ENCODE peak calls at places on chromosomes 2 and 18, in four cellular contexts. Q is tibial artery, P is neural progenitor cell, V is heart left ventricle. G is an unnamed sample.

GRCh38 chr18:39380186-39380714 is 1814.7 kb upstream of the CELF4 start:
- DNase-seq in V (no peak), P (peak), Q (no peak), G (no peak)

GRCh38 chr2:187580462-187581124 is 26.4 kb upstream of the TFPI start:
- DNase-seq in P (peak), Q (no peak), V (no peak), G (no peak)

GRCh38 chr2:156593011-156593921 is 157.1 kb downstream of the GPD2 start:
- DNase-seq in Q (no peak), P (peak), V (no peak), G (no peak)

GRCh38 chr2:102144128-102144527 is 1.6 kb downstream of the IL1R1 start:
- DNase-seq in V (no peak), P (no peak), Q (no peak), G (peak)

GRCh38 chr2:231611273-231612198 is 18.9 kb downstream of the TEX44 start:
- DNase-seq in V (no peak), Q (peak), P (peak), G (peak)

GRCh38 chr2:42906557-42907380 is 114.4 kb upstream of the HAAO start:
- DNase-seq in V (peak), P (peak), Q (peak), G (peak)

GRCh38 chr2:68912732-68913131 is 40.0 kb downstream of the GKN2 start:
- DNase-seq in Q (no peak), P (no peak), V (no peak), G (no peak)

GRCh38 chr2:43196773-43197567 is 29.4 kb downstream of the ZFP36L2 start:
- DNase-seq in P (no peak), Q (no peak), V (no peak), G (no peak)

GRCh38 chr2:207970138-207970824 is 55.0 kb downstream of the PLEKHM3 start:
- DNase-seq in Q (no peak), P (peak), V (no peak), G (no peak)

GRCh38 chr2:204152616-204153015 is 216.1 kb downstream of the ICOS start:
- DNase-seq in Q (no peak), V (no peak), P (peak), G (no peak)

GRCh38 chr2:10413488-10413887 is 34.6 kb downstream of the ODC1 start:
- DNase-seq in P (no peak), Q (no peak), V (no peak), G (no peak)

GRCh38 chr18:79615091-79615490 is 64.5 kb upstream of the CTDP1 start:
- DNase-seq in V (no peak), Q (no peak), P (no peak), G (no peak)

GRCh38 chr2:204203704-204204103 is 267.1 kb downstream of the ICOS start:
- DNase-seq in Q (no peak), V (no peak), P (no peak), G (no peak)

GRCh38 chr2:233320470-233320869 is 12.9 kb downstream of the SAG start:
- DNase-seq in Q (no peak), P (no peak), V (no peak), G (no peak)

GRCh38 chr2:108988076-108988795 is 784 bp downstream of the EDAR start:
- DNase-seq in P (no peak), Q (no peak), V (no peak), G (no peak)

GRCh38 chr2:8602809-8603208 is 79.0 kb upstream of the ID2 start:
- DNase-seq in Q (no peak), V (no peak), P (no peak), G (no peak)

GRCh38 chr2:178233428-178233827 is 39.1 kb downstream of the OSBPL6 start:
- DNase-seq in V (no peak), Q (no peak), P (no peak), G (no peak)

GRCh38 chr2:233372855-233373254 is 18.6 kb downstream of the DGKD start:
- DNase-seq in V (no peak), P (no peak), Q (no peak), G (no peak)

GRCh38 chr2:127398239-127398590 is 10.4 kb upstream of the MAP3K2 start:
- DNase-seq in V (peak), Q (peak), P (no peak), G (peak)

GRCh38 chr18:36734589-36734988 is 94.2 kb downstream of the TPGS2 start:
- DNase-seq in P (no peak), V (no peak), Q (no peak), G (no peak)

GRCh38 chr2:241692448-241692847 is 5.8 kb upstream of the DTYMK start:
- DNase-seq in Q (no peak), P (no peak), V (no peak), G (no peak)

GRCh38 chr2:44772670-44773378 is 168.7 kb upstream of the SIX3 start:
- DNase-seq in Q (no peak), P (peak), V (no peak), G (no peak)

GRCh38 chr2:94994063-94994913 is 31.2 kb upstream of the MAL start:
- DNase-seq in P (no peak), V (no peak), Q (no peak), G (no peak)

GRCh38 chr2:29275186-29275585 is 160.0 kb downstream of the CLIP4 start:
- DNase-seq in V (no peak), Q (no peak), P (no peak), G (no peak)

GRCh38 chr2:233350708-233351107 is 3.6 kb upstream of the DGKD start:
- DNase-seq in V (no peak), Q (no peak), P (no peak), G (no peak)

GRCh38 chr2:127125821-127126220 is 18.9 kb upstream of the BIN1 start:
- DNase-seq in Q (no peak), V (no peak), P (no peak), G (no peak)

GRCh38 chr2:23541453-23542334 is 156.7 kb downstream of the KLHL29 start:
- DNase-seq in P (no peak), Q (no peak), V (no peak), G (peak)

GRCh38 chr2:29119211-29119610 is 4.0 kb downstream of the CLIP4 start:
- DNase-seq in V (no peak), P (no peak), Q (no peak), G (no peak)

GRCh38 chr2:103166406-103167324 is 404.8 kb downstream of the TMEM182 start:
- DNase-seq in Q (no peak), P (no peak), V (no peak), G (no peak)

GRCh38 chr2:219230201-219230540 is 565 bp downstream of the ANKZF1 start:
- DNase-seq in V (peak), Q (no peak), P (peak), G (peak)

GRCh38 chr18:23131693-23132319 is 3.5 kb upstream of the CABLES1 start:
- DNase-seq in Q (peak), P (peak), V (no peak), G (peak)

GRCh38 chr2:128395640-128396499 is 77.2 kb upstream of the HS6ST1 start:
- DNase-seq in P (no peak), V (peak), Q (peak), G (no peak)

GRCh38 chr18:76005632-76006031 is 489.4 kb downstream of the ZNF516 start:
- DNase-seq in Q (no peak), P (no peak), V (no peak), G (no peak)

GRCh38 chr2:3033315-3033714 is 344.3 kb downstream of the EIPR1 start:
- DNase-seq in P (no peak), V (no peak), Q (no peak), G (no peak)

GRCh38 chr2:162025121-162025911 is 48.7 kb downstream of the DPP4 start:
- DNase-seq in P (no peak), Q (no peak), V (no peak), G (no peak)

GRCh38 chr2:224142397-224143312 is 103.6 kb upstream of the SERPINE2 start:
- DNase-seq in V (no peak), P (no peak), Q (no peak), G (no peak)

DNA sequence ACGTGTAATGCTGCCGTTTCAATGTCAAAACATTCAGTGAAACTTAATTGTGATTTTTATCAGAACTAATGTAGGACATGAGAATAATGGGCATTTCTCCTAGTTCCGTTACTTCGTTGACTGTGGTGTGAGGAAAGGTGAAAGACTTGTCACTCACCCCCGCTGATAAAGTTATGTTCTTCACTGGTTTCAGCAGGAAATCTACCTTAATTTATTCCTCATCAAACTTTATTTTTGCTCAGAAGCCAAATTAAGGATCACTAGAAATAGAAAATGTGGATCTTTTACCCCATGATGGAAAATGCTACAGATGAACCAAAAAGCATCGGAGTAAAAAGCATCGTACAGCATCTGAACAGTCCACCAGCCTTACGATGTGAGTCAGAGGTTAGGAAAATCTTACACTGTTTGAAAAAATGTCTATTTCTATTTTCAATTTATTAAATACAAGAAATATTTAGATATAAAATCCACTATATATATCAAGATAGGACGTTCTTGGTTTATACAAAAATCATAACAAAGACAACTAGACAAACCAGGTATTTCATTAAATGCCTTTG is 1.0 kb upstream of the ROCK1 start:
- DNase-seq in V (no peak), Q (no peak), P (no peak), G (no peak)
- H3K4me3 ChIP-seq in V (peak), Q (peak), P (peak), G (peak)

GRCh38 chr2:238203104-238203972 is at the start of gene ILKAP:
- DNase-seq in V (peak), Q (peak), P (peak), G (peak)

GRCh38 chr2:238203973-238204683 is 633 bp upstream of the ILKAP start:
- DNase-seq in Q (no peak), P (no peak), V (no peak), G (no peak)

GRCh38 chr2:238207006-238207405 is 3.5 kb upstream of the ILKAP start:
- DNase-seq in V (no peak), P (no peak), Q (no peak), G (no peak)

GRCh38 chr2:238202326-238203103 is 980 bp downstream of the ILKAP start:
- DNase-seq in V (no peak), P (peak), Q (no peak), G (no peak)
- H3K27ac ChIP-seq in V (peak), P (no peak), Q (peak), G (peak)

DNA sequence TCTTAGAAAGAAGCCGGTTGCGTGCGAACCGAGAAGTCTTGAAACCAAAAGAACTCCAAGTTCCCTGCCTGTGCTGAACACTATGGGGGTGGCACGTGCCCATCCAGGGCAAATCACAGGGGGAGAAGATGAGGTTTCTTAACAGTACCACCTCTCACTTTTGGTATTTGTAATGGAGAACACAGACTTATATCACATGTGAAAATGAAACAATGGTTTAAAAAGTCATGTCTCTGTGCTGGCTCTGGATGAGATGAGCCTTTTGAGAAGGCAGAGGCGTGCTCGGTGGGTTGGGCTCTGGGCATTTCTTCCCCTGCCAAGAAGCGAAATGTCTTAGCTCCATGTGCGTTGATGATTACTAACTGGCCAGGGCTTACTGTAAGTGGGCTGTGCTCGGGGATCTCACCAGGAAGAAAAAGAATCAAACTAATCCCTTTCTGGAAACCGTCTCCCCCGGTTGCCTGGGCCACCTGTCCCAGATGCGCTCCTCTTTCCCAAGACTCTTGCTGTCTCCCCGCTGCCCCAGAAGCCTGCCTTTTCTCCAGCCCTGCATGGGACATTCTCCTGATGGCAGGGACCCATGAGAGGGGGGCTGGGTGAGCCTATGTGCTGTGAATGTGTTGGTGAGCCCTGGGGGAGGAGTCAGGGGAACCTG is 252.9 kb downstream of the PRKCE start:
- DNase-seq in P (no peak), Q (no peak), V (no peak), G (no peak)
- H3K4me3 ChIP-seq in P (no peak), Q (no peak), V (no peak), G (no peak)

GRCh38 chr2:240567872-240568677 is at the start of gene RNPEPL1:
- DNase-seq in P (peak), Q (peak), V (peak), G (peak)

GRCh38 chr2:240569998-240570530 is 1.8 kb downstream of the RNPEPL1 start:
- DNase-seq in P (no peak), Q (peak), V (peak), G (no peak)

GRCh38 chr2:240568678-240569522 is 616 bp downstream of the RNPEPL1 start:
- DNase-seq in Q (peak), P (peak), V (peak), G (peak)

GRCh38 chr2:240570531-240571313 is 2.4 kb downstream of the RNPEPL1 start:
- DNase-seq in V (peak), P (no peak), Q (peak), G (no peak)

GRCh38 chr2:240569523-240569997 is 1.3 kb downstream of the RNPEPL1 start:
- DNase-seq in V (no peak), Q (peak), P (no peak), G (no peak)
- H3K27ac ChIP-seq in V (peak), Q (peak), P (no peak), G (no peak)

DNA sequence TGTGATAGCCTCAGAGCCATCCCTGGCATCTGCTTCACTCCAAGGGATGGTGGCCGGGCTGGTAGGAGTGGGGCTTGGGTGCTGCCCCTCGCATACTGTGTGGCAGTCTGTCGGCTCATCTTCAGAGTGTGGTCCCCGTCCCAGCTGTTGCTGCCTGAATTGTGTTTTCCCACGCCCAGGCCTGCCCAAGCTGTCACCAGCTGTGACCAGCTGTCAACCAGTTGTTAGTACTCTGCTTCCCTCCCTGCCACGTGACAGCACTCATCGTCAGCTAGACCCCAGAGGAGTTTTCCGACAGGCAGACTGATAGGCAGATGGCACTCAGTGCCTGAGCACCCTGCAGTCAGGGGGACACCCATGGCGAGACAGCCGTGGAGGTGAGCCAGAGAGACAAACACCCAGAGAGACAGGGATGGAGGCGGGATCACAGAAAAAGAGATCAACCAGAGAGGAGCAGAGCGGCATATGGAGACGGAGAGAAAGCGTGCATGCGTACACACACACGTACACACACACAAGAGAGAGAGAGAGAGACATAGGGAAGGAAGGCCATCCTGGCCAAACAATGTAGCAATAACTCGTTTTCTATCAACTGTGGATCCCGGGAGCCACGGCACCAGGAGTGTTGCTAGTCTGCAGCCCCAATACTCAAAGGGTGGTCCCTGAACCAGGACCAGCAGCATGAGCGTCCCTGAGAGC is 50.4 kb upstream of the MYCN start:
- DNase-seq in V (peak), Q (no peak), P (no peak), G (no peak)
- H3K4me3 ChIP-seq in V (no peak), Q (no peak), P (no peak), G (no peak)

DNA sequence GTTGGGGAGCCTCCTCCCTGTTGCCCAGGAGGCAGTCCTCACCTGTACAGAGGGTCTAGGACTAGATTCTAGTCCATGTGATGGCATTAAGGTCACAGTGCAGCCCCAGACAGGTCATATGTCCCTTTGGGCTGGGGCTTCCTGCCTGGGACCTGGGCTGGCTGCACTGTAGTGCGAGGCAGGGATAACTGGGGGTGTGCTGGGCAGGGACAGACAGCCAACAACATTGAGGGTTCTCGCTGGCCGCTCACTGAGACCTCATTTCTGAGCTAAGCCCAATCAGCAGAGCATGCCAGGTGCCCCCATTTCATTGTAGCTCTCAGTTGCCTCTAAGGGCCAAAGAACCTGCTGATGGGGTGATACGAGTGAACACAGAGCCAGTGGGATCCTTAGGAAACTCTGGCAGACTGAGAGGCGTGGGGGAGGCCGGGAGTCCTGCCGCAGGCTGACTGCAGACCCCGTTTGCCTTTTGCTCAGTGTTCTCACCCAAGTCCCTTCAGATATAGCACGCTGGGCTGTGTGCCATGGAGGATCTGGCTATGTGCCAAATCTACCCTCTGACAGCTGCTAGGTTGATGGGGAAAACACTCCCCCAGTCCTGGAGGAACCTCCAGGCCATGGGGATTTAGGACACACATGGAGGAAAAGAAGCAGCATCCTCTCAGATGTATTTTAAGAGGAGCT is 51.9 kb downstream of the DYSF start:
- DNase-seq in Q (no peak), P (no peak), V (no peak), G (peak)
- H3K27ac ChIP-seq in Q (no peak), P (no peak), V (peak), G (no peak)

GRCh38 chr18:59902180-59902992 is 2.6 kb downstream of the PMAIP1 start:
- DNase-seq in Q (no peak), P (no peak), V (no peak), G (no peak)
- H3K4me3 ChIP-seq in Q (no peak), P (no peak), V (no peak), G (no peak)

GRCh38 chr2:60353406-60353800 is 200.1 kb downstream of the BCL11A start:
- DNase-seq in Q (no peak), V (no peak), P (peak), G (no peak)
- H3K27ac ChIP-seq in Q (no peak), V (no peak), P (no peak), G (no peak)

G was measured in testis.